ENCODE peak calls at places on chromosomes 13 and 19, in seven cellular contexts. V is effector memory CD4-positive, alpha-beta T cell; B is suprapubic skin; M is nephron progenitor cell; G is stimulated activated CD4-positive, alpha-beta T cell treated with anti-CD3 and anti-CD28 coated beads, Interleukin-4, amount 100 ng/mL, for 4 hours; W is stimulated activated CD8-positive, alpha-beta memory T cell treated with anti-CD3 and anti-CD28 coated beads, Interleukin-4, amount 100 ng/mL, for 1 hour; Y is trophoblast cell. X is an unnamed sample.

GRCh38 chr19:41192574-41193419 is at the start of gene CYP2S1:
- DNase-seq in V (no peak), B (no peak), M (peak), G (peak), W (no peak), Y (peak), X (no peak)

GRCh38 chr19:1217366-1217765 is 11.8 kb downstream of the STK11 start:
- DNase-seq in V (no peak), B (no peak), M (no peak), G (no peak), W (no peak), Y (no peak), X (no peak)

GRCh38 chr13:28735481-28736029 is 16.8 kb upstream of the SLC46A3 start:
- DNase-seq in V (no peak), B (no peak), M (no peak), G (no peak), W (no peak), Y (peak), X (no peak)

GRCh38 chr19:52603558-52604207 is 33.6 kb downstream of the ZNF701 start:
- DNase-seq in V (no peak), B (no peak), M (no peak), G (no peak), W (no peak), Y (peak), X (no peak)

GRCh38 chr13:102680842-102681725 is 13.8 kb downstream of the METTL21C start:
- DNase-seq in V (no peak), B (no peak), M (no peak), G (no peak), W (no peak), Y (peak), X (no peak)

GRCh38 chr19:2337329-2337707 is 8.8 kb downstream of the SPPL2B start:
- DNase-seq in V (no peak), B (no peak), M (peak), G (no peak), W (no peak), Y (peak), X (no peak)

GRCh38 chr13:102128216-102128800 is 273.5 kb downstream of the FGF14 start:
- DNase-seq in V (no peak), B (no peak), M (no peak), G (no peak), W (no peak), Y (no peak), X (no peak)

GRCh38 chr13:80145291-80145690 is 195.6 kb downstream of the SPRY2 start:
- DNase-seq in V (no peak), B (no peak), M (no peak), G (no peak), W (no peak), Y (no peak), X (no peak)

GRCh38 chr13:29319451-29319850 is 276.0 kb downstream of the SLC7A1 start:
- DNase-seq in V (no peak), B (no peak), M (peak), G (no peak), W (no peak), Y (no peak), X (no peak)

GRCh38 chr13:46553521-46553885 is 533 bp downstream of the LRCH1 start:
- DNase-seq in V (no peak), B (no peak), M (peak), G (no peak), W (no peak), Y (peak), X (no peak)

GRCh38 chr13:20331949-20332348 is 99.8 kb upstream of the GJB6 start:
- DNase-seq in V (no peak), B (no peak), M (no peak), G (no peak), W (no peak), Y (no peak), X (no peak)

GRCh38 chr19:33440682-33441081 is 67.2 kb downstream of the CEBPG start:
- DNase-seq in V (no peak), B (no peak), M (no peak), G (no peak), W (no peak), Y (no peak), X (no peak)

GRCh38 chr19:54470276-54470887 is 2.7 kb downstream of the CDC42EP5 start:
- DNase-seq in V (no peak), B (peak), M (no peak), G (no peak), W (no peak), Y (no peak), X (no peak)

X was measured in effector CD4-positive, alpha-beta T cell.